ENCODE peak calls at places on chromosome 16, in four cellular contexts. One of them, this sample, is unnamed.

GRCh38 chr16:26830716-26831115 is 236.0 kb upstream of the C16orf82 start:
- DNase-seq in IMR-90: no peak
- DNase-seq in pancreas: no peak
- DNase-seq in fibroblast of lung: peak
- DNase-seq in this sample: peak

GRCh38 chr16:19804538-19805323 is 79.9 kb downstream of the GPRC5B start:
- DNase-seq in IMR-90: no peak
- DNase-seq in fibroblast of lung: no peak
- DNase-seq in pancreas: peak
- DNase-seq in this sample: no peak

GRCh38 chr16:83793179-83793578 is 14.6 kb upstream of the HSBP1 start:
- DNase-seq in IMR-90: no peak
- DNase-seq in pancreas: no peak
- DNase-seq in fibroblast of lung: no peak
- DNase-seq in this sample: no peak

GRCh38 chr16:56547949-56548567 is 16.8 kb upstream of the MT4 start:
- DNase-seq in IMR-90: no peak
- DNase-seq in pancreas: no peak
- DNase-seq in fibroblast of lung: no peak
- DNase-seq in this sample: no peak

GRCh38 chr16:15542261-15542660 is 100.7 kb downstream of the MARF1 start:
- DNase-seq in pancreas: no peak
- DNase-seq in IMR-90: no peak
- DNase-seq in fibroblast of lung: no peak
- DNase-seq in this sample: no peak

GRCh38 chr16:86195863-86196630 is 297.1 kb downstream of the IRF8 start:
- DNase-seq in pancreas: no peak
- DNase-seq in IMR-90: no peak
- DNase-seq in fibroblast of lung: no peak
- DNase-seq in this sample: no peak

GRCh38 chr16:5024632-5025031 is 9.1 kb downstream of the NAGPA start:
- DNase-seq in pancreas: no peak
- DNase-seq in IMR-90: no peak
- DNase-seq in fibroblast of lung: peak
- DNase-seq in this sample: peak

GRCh38 chr16:57938936-57939871 is 31.7 kb downstream of the CNGB1 start:
- DNase-seq in pancreas: no peak
- DNase-seq in fibroblast of lung: peak
- DNase-seq in IMR-90: peak
- DNase-seq in this sample: peak

GRCh38 chr16:53152321-53152720 is 97.5 kb downstream of the CHD9 start:
- DNase-seq in fibroblast of lung: no peak
- DNase-seq in pancreas: no peak
- DNase-seq in IMR-90: peak
- DNase-seq in this sample: no peak

GRCh38 chr16:75550211-75550662 is 5.8 kb downstream of the TMEM231 start:
- DNase-seq in fibroblast of lung: peak
- DNase-seq in pancreas: no peak
- DNase-seq in IMR-90: peak
- DNase-seq in this sample: peak

GRCh38 chr16:27431773-27432599 is 30.0 kb downstream of the IL21R start:
- DNase-seq in fibroblast of lung: no peak
- DNase-seq in pancreas: no peak
- DNase-seq in IMR-90: peak
- DNase-seq in this sample: no peak

GRCh38 chr16:67311607-67312449 is 14.7 kb downstream of the KCTD19 start:
- DNase-seq in pancreas: no peak
- DNase-seq in IMR-90: peak
- DNase-seq in fibroblast of lung: peak
- DNase-seq in this sample: peak

GRCh38 chr16:31874354-31875111 is 926 bp downstream of the ZNF267 start:
- DNase-seq in IMR-90: peak
- DNase-seq in fibroblast of lung: peak
- DNase-seq in pancreas: no peak
- DNase-seq in this sample: peak

GRCh38 chr16:18958621-18959578 is 24.8 kb upstream of the TMC7 start:
- DNase-seq in IMR-90: peak
- DNase-seq in pancreas: no peak
- DNase-seq in fibroblast of lung: no peak
- DNase-seq in this sample: peak

GRCh38 chr16:85393674-85394510 is 219.2 kb upstream of the GSE1 start:
- DNase-seq in fibroblast of lung: peak
- DNase-seq in pancreas: peak
- DNase-seq in IMR-90: peak
- DNase-seq in this sample: peak

DNA sequence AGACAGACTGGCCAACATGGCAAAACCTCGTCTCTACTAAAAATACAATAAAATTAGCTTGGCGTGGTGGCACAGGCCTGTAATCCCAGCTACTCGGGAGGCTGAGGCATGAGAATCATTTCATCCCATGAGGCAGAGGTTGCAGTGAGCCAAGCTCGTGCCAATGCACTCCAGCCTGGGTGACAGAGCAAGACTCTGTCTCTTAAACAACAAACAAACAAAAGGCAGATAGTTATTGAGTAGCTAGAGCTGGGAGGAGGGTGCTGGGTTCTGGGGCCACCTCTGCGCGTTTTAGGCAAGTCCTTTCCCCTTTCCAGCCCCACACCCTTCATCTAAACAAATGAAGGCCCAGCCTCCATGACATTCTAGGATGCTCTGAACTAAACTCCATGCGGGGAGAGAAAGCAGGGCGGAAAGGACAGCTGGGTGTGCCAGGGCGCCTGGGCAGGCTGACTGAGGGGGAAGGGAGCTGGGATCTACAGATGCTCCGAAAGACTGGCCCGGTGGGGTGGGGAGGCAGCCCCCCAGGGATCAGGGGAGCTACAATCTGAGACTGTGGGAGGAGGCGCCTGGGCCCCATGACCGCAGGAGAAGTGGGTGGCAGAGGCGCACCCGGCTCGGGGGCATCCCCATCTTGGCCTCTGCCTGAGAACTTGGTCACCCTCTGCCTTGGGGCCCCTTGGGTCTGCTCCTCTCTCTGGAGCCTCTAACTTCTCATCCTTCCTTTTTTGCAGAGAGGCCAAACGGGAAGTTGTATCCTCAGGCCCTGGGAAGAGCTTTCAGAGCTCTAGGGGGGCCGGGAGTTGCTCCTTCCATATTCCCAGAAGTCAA is 904 bp downstream of the ITGAL start:
- DNase-seq in IMR-90: no peak
- DNase-seq in fibroblast of lung: no peak
- DNase-seq in pancreas: no peak
- DNase-seq in this sample: no peak
- H3K4me3 ChIP-seq in IMR-90: no peak
- H3K4me3 ChIP-seq in fibroblast of lung: no peak
- H3K4me3 ChIP-seq in pancreas: peak
- H3K4me3 ChIP-seq in this sample: no peak

DNA sequence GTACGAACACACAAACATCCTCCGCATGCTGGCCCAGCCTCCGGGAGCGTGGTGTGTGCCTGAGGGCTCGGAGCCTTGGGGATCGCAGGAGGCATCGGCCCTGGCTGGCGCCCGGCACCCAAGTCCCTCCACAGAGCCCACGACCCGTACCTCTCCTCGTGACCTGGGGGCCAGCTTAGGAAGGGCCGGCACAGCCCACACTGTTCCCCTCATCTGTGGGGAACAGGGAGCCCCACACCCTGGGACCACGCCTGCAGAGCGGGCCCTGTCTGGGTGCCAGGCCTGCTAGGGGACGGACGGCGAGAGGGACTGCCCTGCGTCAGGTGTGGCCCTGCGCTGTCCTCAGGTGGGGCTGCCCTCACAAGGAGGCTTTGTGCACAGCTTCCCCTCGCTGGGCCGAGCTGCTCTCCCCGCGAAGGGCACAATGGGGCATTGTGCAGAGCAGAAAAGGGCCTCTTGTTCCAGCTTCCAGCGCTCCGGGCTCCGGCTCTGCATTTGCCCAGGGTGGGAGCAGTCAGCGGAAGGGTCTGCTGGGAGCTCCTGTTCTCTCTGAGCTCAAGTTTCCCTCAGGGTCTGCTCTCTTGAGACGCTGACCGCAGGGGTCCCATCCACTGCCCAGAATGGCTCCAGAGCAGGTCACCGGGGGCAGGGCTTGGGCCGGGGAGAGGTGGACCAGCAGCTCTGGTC is 1.7 kb upstream of the LMF1 start:
- DNase-seq in fibroblast of lung: no peak
- DNase-seq in pancreas: peak
- DNase-seq in IMR-90: no peak
- DNase-seq in this sample: no peak
- TF ChIP-seq CTCF in fibroblast of lung: no peak
- TF ChIP-seq CTCF in pancreas: no peak
- TF ChIP-seq CTCF in IMR-90: no peak
- TF ChIP-seq CTCF in this sample: no peak

GRCh38 chr16:68643227-68643626 is 1.9 kb upstream of the CDH3 start:
- DNase-seq in IMR-90: no peak
- DNase-seq in pancreas: no peak
- DNase-seq in fibroblast of lung: no peak
- DNase-seq in this sample: no peak

GRCh38 chr16:68644715-68645493 is at the start of gene CDH3:
- DNase-seq in pancreas: peak
- DNase-seq in IMR-90: no peak
- DNase-seq in fibroblast of lung: no peak
- DNase-seq in this sample: no peak

GRCh38 chr16:68643847-68644246 is 1.3 kb upstream of the CDH3 start:
- DNase-seq in IMR-90: no peak
- DNase-seq in pancreas: no peak
- DNase-seq in fibroblast of lung: no peak
- DNase-seq in this sample: no peak

GRCh38 chr16:68645494-68646388 is 631 bp downstream of the CDH3 start:
- DNase-seq in fibroblast of lung: no peak
- DNase-seq in pancreas: peak
- DNase-seq in IMR-90: no peak
- DNase-seq in this sample: no peak

DNA sequence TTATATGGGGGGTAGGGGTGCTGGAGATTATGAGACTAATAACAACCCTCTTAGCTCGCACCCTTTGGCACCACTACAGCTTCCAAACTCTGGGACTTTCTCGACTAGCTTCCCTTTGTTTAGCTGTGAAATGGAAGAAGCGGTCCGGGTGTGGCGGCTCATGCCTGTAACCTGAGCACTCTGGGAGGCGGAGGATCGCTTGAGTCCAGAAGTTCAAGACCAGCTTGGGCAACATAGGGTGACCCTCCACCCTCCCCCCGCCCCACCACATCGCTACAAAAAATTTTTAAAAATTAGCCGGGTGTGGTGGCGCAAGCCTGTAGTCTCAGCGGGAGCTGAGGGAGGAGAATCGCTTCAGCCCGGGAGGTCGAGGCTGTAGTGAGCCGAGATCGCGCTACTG is 807 bp upstream of the CDH3 start:
- DNase-seq in fibroblast of lung: no peak
- DNase-seq in IMR-90: no peak
- DNase-seq in pancreas: no peak
- DNase-seq in this sample: no peak
- H3K4me3 ChIP-seq in fibroblast of lung: no peak
- H3K4me3 ChIP-seq in IMR-90: no peak
- H3K4me3 ChIP-seq in pancreas: peak
- H3K4me3 ChIP-seq in this sample: no peak

DNA sequence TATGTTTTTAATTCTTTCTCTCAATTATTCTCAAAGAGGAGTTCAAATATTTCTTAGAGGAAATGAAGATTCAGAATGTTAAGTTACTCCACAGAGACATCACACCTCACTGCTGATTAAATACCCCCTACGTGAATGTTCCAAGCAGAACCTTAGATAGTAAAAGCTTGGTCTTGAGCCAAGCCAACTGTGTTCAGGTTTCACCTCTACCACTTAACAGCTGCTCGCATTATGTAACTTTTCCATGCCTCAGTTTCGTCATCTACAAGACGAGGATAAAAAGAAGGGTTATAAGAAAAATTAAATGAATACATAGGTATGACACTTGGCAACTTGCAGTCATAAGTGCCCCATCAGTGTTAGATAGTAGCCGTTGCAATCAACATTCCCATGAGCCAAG is 356.2 kb downstream of the RBFOX1 start:
- DNase-seq in fibroblast of lung: no peak
- DNase-seq in pancreas: no peak
- DNase-seq in IMR-90: no peak
- DNase-seq in this sample: no peak
- TF ChIP-seq CTCF in fibroblast of lung: no peak
- TF ChIP-seq CTCF in pancreas: no peak
- TF ChIP-seq CTCF in IMR-90: no peak
- TF ChIP-seq CTCF in this sample: no peak

GRCh38 chr16:12601290-12601900 is 202.3 kb downstream of the CPPED1 start:
- DNase-seq in fibroblast of lung: no peak
- DNase-seq in IMR-90: no peak
- DNase-seq in pancreas: no peak
- DNase-seq in this sample: no peak
- H3K4me3 ChIP-seq in fibroblast of lung: no peak
- H3K4me3 ChIP-seq in IMR-90: no peak
- H3K4me3 ChIP-seq in pancreas: no peak
- H3K4me3 ChIP-seq in this sample: no peak

GRCh38 chr16:2152695-2153506 is 2.7 kb upstream of the TRAF7 start:
- DNase-seq in pancreas: peak
- DNase-seq in IMR-90: no peak
- DNase-seq in fibroblast of lung: no peak
- DNase-seq in this sample: peak
- TF ChIP-seq CTCF in pancreas: no peak
- TF ChIP-seq CTCF in IMR-90: no peak
- TF ChIP-seq CTCF in fibroblast of lung: no peak
- TF ChIP-seq CTCF in this sample: no peak

DNA sequence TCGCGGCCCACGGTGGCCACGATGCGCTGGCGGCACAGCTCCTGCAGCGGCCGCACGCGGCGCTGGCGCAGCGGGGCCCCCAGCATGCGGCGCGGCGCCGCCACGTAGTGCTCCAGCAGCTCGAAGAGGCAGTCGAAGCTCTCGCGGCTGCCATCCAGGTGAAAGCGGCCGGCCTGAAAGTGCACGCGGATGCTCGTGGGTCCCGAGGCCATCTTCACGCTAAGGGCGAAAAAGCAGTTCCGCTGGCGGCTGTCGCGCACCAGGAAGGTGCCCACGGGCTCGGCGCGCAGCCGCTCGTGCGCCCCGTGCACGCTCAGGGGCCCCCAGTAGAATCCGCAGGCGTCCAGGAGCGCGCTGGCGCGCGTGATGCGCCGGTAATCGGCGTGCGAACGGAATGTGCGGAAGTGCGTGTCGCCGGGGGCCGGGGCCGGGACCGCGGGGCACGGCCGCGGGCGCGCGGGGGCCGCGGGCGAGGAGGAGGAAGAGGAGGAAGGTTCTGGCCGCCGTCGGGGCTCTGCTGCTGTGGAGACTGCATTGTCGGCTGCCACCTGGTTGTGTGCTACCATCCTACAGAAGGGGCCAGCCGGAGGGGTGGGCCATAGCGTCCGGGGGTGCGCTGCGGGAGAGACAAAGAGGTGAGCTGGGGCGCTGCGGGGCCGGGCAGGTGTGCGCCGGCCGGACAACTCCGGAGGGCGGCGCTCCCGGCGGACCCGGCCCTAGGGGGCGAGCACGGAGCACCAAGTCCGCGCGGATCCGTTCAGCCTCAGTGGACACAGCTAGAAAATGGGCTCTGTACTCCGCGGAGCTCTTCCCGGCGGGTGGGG is 879 bp downstream of the SOCS1 start:
- DNase-seq in pancreas: peak
- DNase-seq in fibroblast of lung: peak
- DNase-seq in IMR-90: peak
- DNase-seq in this sample: peak
- H3K4me3 ChIP-seq in pancreas: peak
- H3K4me3 ChIP-seq in fibroblast of lung: peak
- H3K4me3 ChIP-seq in IMR-90: peak
- H3K4me3 ChIP-seq in this sample: peak